ENCODE peak calls at places on chromosome 1, in six cellular contexts. M is transverse colon; I is PC-3; P is thyroid gland; F is CD8-positive, alpha-beta memory T cell; O is A673. R is an unnamed sample.

GRCh38 chr1:232705815-232706575 is 76.1 kb upstream of the SIPA1L2 start:
- DNase-seq in P (no peak), I (no peak), M (no peak), F (no peak), O (no peak), R (no peak)

GRCh38 chr1:223429821-223430220 is 36.6 kb downstream of the CCDC185 start:
- DNase-seq in P (no peak), M (no peak), I (peak), F (no peak), O (no peak), R (no peak)

GRCh38 chr1:108704501-108704900 is 8.2 kb upstream of the FNDC7 start:
- DNase-seq in M (no peak), F (no peak), O (no peak), P (peak), I (peak), R (no peak)

GRCh38 chr1:16371725-16372124 is 4.7 kb downstream of the SZRD1 start:
- DNase-seq in I (peak), F (no peak), O (peak), P (no peak), M (no peak), R (no peak)

GRCh38 chr1:115641762-115642167 is at the start of gene VANGL1:
- DNase-seq in O (peak), P (peak), I (peak), F (peak), M (peak), R (no peak)

GRCh38 chr1:88701275-88701674 is 17.2 kb downstream of the PKN2 start:
- DNase-seq in I (no peak), P (no peak), M (no peak), O (no peak), F (no peak), R (no peak)

GRCh38 chr1:95854457-95854856 is 620.4 kb downstream of the RWDD3 start:
- DNase-seq in P (no peak), O (no peak), I (no peak), M (no peak), F (no peak), R (no peak)

GRCh38 chr1:12028248-12028647 is 8.9 kb downstream of the MIIP start:
- DNase-seq in I (no peak), F (no peak), O (no peak), M (no peak), P (no peak), R (no peak)

GRCh38 chr1:85278853-85279314 is 2.5 kb upstream of the BCL10 start:
- DNase-seq in F (no peak), O (peak), M (peak), I (peak), P (no peak), R (no peak)

GRCh38 chr1:234972411-234973191 is 156.0 kb downstream of the TOMM20 start:
- DNase-seq in M (no peak), O (no peak), I (no peak), P (no peak), F (no peak), R (no peak)

GRCh38 chr1:19254416-19254815 is 2.8 kb downstream of the MRTO4 start:
- DNase-seq in M (no peak), P (no peak), F (no peak), O (no peak), I (no peak), R (no peak)

DNA sequence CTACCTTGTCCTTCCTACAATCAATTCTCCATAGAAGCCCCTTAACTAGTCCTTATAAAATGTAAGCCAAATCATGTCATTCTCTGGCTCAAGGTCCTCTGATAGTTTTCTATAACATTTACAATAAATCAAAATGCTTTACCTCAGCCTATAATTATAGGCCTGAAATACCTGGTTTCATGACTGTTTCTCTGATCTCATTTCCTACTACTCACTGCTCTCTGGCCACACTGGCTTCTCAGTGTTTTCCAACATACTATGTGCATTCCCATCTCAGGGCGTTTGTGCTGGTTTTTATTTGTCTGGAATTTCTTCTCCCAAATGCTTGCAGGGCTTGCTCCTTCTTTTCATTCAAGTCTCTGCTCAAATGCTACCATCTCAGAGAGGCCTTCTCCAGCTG is 67.9 kb upstream of the MAGI3 start:
- DNase-seq in O (no peak), P (no peak), I (peak), M (no peak), F (no peak), R (no peak)
- H3K27ac ChIP-seq in O (no peak), P (no peak), I (no peak), M (no peak), F (no peak), R (no peak)

GRCh38 chr1:36825226-36825625 is 209.1 kb downstream of the GRIK3 start:
- DNase-seq in O (no peak), P (no peak), F (no peak), M (no peak), I (no peak), R (no peak)
- H3K4me3 ChIP-seq in O (no peak), P (no peak), F (no peak), M (no peak), I (no peak), R (no peak)

GRCh38 chr1:201750934-201751333 is 78.0 kb upstream of the IPO9 start:
- DNase-seq in F (no peak), I (no peak), M (no peak), O (no peak), P (no peak), R (no peak)

GRCh38 chr1:201754353-201754752 is 74.6 kb upstream of the IPO9 start:
- DNase-seq in O (no peak), M (no peak), F (no peak), I (no peak), P (peak), R (no peak)

GRCh38 chr1:201753492-201753891 is 75.5 kb upstream of the IPO9 start:
- DNase-seq in M (no peak), I (no peak), P (no peak), F (no peak), O (no peak), R (no peak)

GRCh38 chr1:201751872-201752271 is 77.1 kb upstream of the IPO9 start:
- DNase-seq in O (no peak), F (no peak), I (no peak), M (no peak), P (no peak), R (no peak)

DNA sequence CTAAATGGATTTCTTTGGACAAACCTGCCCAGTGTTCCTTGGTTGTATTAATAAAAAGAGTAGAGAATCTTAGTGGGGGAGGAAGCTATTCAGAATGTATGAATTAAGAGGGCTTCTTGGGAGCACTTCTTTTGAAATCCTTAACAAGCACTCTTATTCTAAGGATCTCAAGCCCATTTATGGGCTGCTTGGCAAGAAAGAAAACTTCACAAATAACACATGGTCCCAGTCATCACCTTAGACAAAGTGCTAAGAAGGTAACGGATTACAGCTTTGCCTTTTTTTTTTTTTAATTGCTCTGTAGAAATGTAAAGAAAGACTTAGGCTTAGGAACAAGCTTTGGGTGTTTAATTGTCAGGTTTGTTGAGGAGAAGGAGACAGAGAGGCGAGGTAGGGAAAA is 76.6 kb upstream of the IPO9 start:
- DNase-seq in F (no peak), O (no peak), M (no peak), I (no peak), P (no peak), R (no peak)
- H3K27ac ChIP-seq in F (no peak), O (no peak), M (no peak), I (no peak), P (peak), R (no peak)

GRCh38 chr1:40383488-40384412 is 10.2 kb downstream of the SMAP2 start:
- DNase-seq in P (no peak), M (no peak), F (no peak), O (no peak), I (peak), R (no peak)
- H3K4me3 ChIP-seq in P (no peak), M (no peak), F (peak), O (peak), I (peak), R (peak)

GRCh38 chr1:160164121-160164520 is 12.7 kb downstream of the ATP1A4 start:
- DNase-seq in M (no peak), F (no peak), I (no peak), P (no peak), O (no peak), R (no peak)

GRCh38 chr1:160163612-160164011 is 12.2 kb downstream of the ATP1A4 start:
- DNase-seq in P (no peak), F (no peak), I (peak), O (no peak), M (no peak), R (no peak)

GRCh38 chr1:160159846-160160245 is 8.4 kb downstream of the ATP1A4 start:
- DNase-seq in O (no peak), M (no peak), P (no peak), F (no peak), I (peak), R (no peak)

GRCh38 chr1:160161965-160162705 is 10.7 kb downstream of the ATP1A4 start:
- DNase-seq in P (peak), I (no peak), O (no peak), F (no peak), M (no peak), R (no peak)

GRCh38 chr1:160162936-160163335 is 11.5 kb downstream of the ATP1A4 start:
- DNase-seq in I (no peak), F (no peak), P (no peak), O (no peak), M (no peak), R (no peak)
- H3K27ac ChIP-seq in I (no peak), F (no peak), P (peak), O (no peak), M (no peak), R (no peak)

DNA sequence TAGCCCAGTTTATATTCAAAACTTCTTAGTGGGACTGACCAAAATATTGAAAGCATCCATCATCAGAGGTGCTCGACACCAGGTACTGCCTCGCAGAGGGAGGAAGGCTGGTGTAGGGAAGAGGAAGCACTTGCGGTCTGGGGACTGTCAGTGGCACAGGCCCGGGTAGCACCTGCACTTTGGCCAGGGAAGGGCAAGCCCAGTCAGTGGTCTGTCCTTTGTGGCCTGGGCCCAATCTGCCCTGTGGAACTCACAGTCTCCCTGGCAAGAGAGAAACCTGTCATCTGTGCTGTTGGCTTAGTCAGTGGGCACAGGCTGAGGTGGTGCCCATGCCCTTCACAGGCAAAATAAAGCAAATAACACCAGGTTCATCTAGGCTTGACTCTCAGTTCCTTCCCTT is 77.4 kb downstream of the SYT6 start:
- DNase-seq in P (no peak), F (no peak), I (no peak), M (no peak), O (no peak), R (no peak)
- H3K4me3 ChIP-seq in P (no peak), F (no peak), I (no peak), M (no peak), O (no peak), R (no peak)